ENCODE peak calls at places on chromosomes 6 and 20, in eight cellular contexts. One of them, this sample, is unnamed. For H3K4me1, the result is how much of the 10 kb centered on the place peaks cover.

GRCh38 chr6:142692942-142693341 is 252.0 kb downstream of the HIVEP2 start:
- DNase-seq in effector memory CD4-positive, alpha-beta T cell: peak
- DNase-seq in CD8-positive, alpha-beta T cell: peak
- DNase-seq in body of pancreas: peak
- DNase-seq in right lobe of liver: peak
- DNase-seq in heart left ventricle: peak
- DNase-seq in heart right ventricle: peak
- DNase-seq in Karpas-422: peak
- DNase-seq in this sample: peak

GRCh38 chr6:155481215-155481614 is 25.6 kb upstream of the NOX3 start:
- DNase-seq in effector memory CD4-positive, alpha-beta T cell: no peak
- DNase-seq in CD8-positive, alpha-beta T cell: no peak
- DNase-seq in body of pancreas: no peak
- DNase-seq in right lobe of liver: no peak
- DNase-seq in heart left ventricle: no peak
- DNase-seq in heart right ventricle: no peak
- DNase-seq in Karpas-422: no peak
- DNase-seq in this sample: no peak

GRCh38 chr20:58629213-58629575 is 21.9 kb upstream of the STX16 start:
- DNase-seq in effector memory CD4-positive, alpha-beta T cell: no peak
- DNase-seq in CD8-positive, alpha-beta T cell: no peak
- DNase-seq in body of pancreas: no peak
- DNase-seq in right lobe of liver: no peak
- DNase-seq in heart left ventricle: no peak
- DNase-seq in heart right ventricle: no peak
- DNase-seq in Karpas-422: no peak
- DNase-seq in this sample: no peak

GRCh38 chr20:12152996-12153395 is 235.3 kb downstream of the BTBD3 start:
- DNase-seq in effector memory CD4-positive, alpha-beta T cell: no peak
- DNase-seq in CD8-positive, alpha-beta T cell: no peak
- DNase-seq in body of pancreas: no peak
- DNase-seq in right lobe of liver: no peak
- DNase-seq in heart left ventricle: no peak
- DNase-seq in heart right ventricle: no peak
- DNase-seq in Karpas-422: no peak
- DNase-seq in this sample: no peak

GRCh38 chr6:154791561-154792317 is 58.5 kb downstream of the SCAF8 start:
- DNase-seq in effector memory CD4-positive, alpha-beta T cell: no peak
- DNase-seq in CD8-positive, alpha-beta T cell: no peak
- DNase-seq in body of pancreas: no peak
- DNase-seq in right lobe of liver: no peak
- DNase-seq in heart left ventricle: no peak
- DNase-seq in heart right ventricle: no peak
- DNase-seq in Karpas-422: no peak
- DNase-seq in this sample: no peak

GRCh38 chr6:7311171-7311570 is 1.8 kb downstream of the SSR1 start:
- DNase-seq in effector memory CD4-positive, alpha-beta T cell: no peak
- DNase-seq in CD8-positive, alpha-beta T cell: no peak
- DNase-seq in body of pancreas: no peak
- DNase-seq in right lobe of liver: no peak
- DNase-seq in heart left ventricle: no peak
- DNase-seq in heart right ventricle: no peak
- DNase-seq in Karpas-422: no peak
- DNase-seq in this sample: no peak

GRCh38 chr6:21305827-21306469 is 287.6 kb upstream of the SOX4 start:
- DNase-seq in effector memory CD4-positive, alpha-beta T cell: no peak
- DNase-seq in CD8-positive, alpha-beta T cell: no peak
- DNase-seq in body of pancreas: no peak
- DNase-seq in right lobe of liver: no peak
- DNase-seq in heart left ventricle: no peak
- DNase-seq in heart right ventricle: no peak
- DNase-seq in Karpas-422: no peak
- DNase-seq in this sample: peak

GRCh38 chr6:15249371-15250019 is 3.6 kb downstream of the JARID2 start:
- DNase-seq in effector memory CD4-positive, alpha-beta T cell: no peak
- DNase-seq in CD8-positive, alpha-beta T cell: no peak
- DNase-seq in body of pancreas: no peak
- DNase-seq in right lobe of liver: no peak
- DNase-seq in heart left ventricle: no peak
- DNase-seq in heart right ventricle: no peak
- DNase-seq in Karpas-422: no peak
- DNase-seq in this sample: no peak

GRCh38 chr6:155125916-155126315 is 130.8 kb downstream of the TIAM2 start:
- DNase-seq in effector memory CD4-positive, alpha-beta T cell: no peak
- DNase-seq in CD8-positive, alpha-beta T cell: no peak
- DNase-seq in body of pancreas: no peak
- DNase-seq in right lobe of liver: no peak
- DNase-seq in heart left ventricle: no peak
- DNase-seq in heart right ventricle: no peak
- DNase-seq in Karpas-422: no peak
- DNase-seq in this sample: no peak

GRCh38 chr6:105781248-105781647 is 304.9 kb upstream of the PRDM1 start:
- DNase-seq in effector memory CD4-positive, alpha-beta T cell: no peak
- DNase-seq in CD8-positive, alpha-beta T cell: no peak
- DNase-seq in body of pancreas: no peak
- DNase-seq in right lobe of liver: no peak
- DNase-seq in heart left ventricle: no peak
- DNase-seq in heart right ventricle: no peak
- DNase-seq in Karpas-422: no peak
- DNase-seq in this sample: no peak

GRCh38 chr6:136289327-136289578 is 393 bp downstream of the BCLAF1 start:
- DNase-seq in effector memory CD4-positive, alpha-beta T cell: peak
- DNase-seq in CD8-positive, alpha-beta T cell: peak
- DNase-seq in body of pancreas: peak
- DNase-seq in right lobe of liver: peak
- DNase-seq in heart left ventricle: peak
- DNase-seq in heart right ventricle: peak
- DNase-seq in Karpas-422: peak
- DNase-seq in this sample: peak
- H3K4me1 ChIP-seq in effector memory CD4-positive, alpha-beta T cell: under half
- H3K4me1 ChIP-seq in CD8-positive, alpha-beta T cell: under half
- H3K4me1 ChIP-seq in body of pancreas: under half
- H3K4me1 ChIP-seq in right lobe of liver: under half
- H3K4me1 ChIP-seq in heart left ventricle: under half
- H3K4me1 ChIP-seq in heart right ventricle: under half
- H3K4me1 ChIP-seq in Karpas-422: half or more
- H3K4me1 ChIP-seq in this sample: under half

DNA sequence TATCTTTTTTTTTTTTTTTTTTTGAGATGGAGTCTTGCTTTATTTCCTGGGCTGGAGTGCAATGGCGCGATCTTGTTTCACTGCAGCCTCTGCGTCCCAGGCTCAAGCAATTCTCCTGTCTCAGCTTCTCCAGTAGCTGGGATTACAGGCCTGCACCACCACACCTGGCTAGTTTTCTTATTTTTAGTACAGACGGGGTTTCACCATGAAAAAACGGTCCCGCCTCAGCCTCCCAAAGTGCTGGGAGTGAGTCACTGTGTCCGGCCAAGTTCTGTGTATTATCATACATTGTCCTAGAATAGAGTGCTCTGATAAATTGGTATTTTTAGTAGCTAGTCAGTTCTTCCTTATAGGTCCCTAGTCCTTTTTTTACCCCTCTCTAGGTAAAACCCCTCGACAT is 2.8 kb downstream of the SNRPC start:
- DNase-seq in effector memory CD4-positive, alpha-beta T cell: no peak
- DNase-seq in CD8-positive, alpha-beta T cell: no peak
- DNase-seq in body of pancreas: no peak
- DNase-seq in right lobe of liver: no peak
- DNase-seq in heart left ventricle: peak
- DNase-seq in heart right ventricle: peak
- DNase-seq in Karpas-422: no peak
- DNase-seq in this sample: no peak
- H3K4me1 ChIP-seq in effector memory CD4-positive, alpha-beta T cell: under half
- H3K4me1 ChIP-seq in CD8-positive, alpha-beta T cell: under half
- H3K4me1 ChIP-seq in body of pancreas: under half
- H3K4me1 ChIP-seq in right lobe of liver: under half
- H3K4me1 ChIP-seq in heart left ventricle: under half
- H3K4me1 ChIP-seq in heart right ventricle: under half
- H3K4me1 ChIP-seq in Karpas-422: under half
- H3K4me1 ChIP-seq in this sample: under half

DNA sequence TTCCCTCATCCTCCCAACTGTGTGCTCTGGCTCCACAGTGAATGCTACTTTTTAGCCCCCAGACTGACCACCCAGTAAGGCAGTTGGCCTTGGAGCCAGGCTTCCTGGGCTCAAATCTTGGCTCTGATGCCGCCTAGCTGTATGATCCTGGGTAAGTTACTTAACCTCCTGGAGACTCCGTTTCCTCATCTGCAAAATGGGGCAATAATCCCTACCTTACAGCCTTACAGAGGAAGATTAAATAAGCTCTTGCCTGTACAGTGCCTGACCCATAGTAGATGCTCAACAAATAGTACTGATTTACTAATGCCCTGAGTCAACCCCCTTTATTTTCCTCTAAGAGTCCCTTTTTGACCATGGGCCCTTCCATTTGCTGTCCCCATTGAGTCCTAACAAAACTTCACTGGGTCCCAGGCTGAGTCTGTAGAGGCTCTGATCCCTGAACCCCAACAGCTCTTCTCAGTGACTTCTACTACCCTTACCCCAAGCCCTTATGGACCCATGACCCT is 31.2 kb downstream of the FOXP4 start:
- DNase-seq in effector memory CD4-positive, alpha-beta T cell: no peak
- DNase-seq in CD8-positive, alpha-beta T cell: no peak
- DNase-seq in body of pancreas: no peak
- DNase-seq in right lobe of liver: no peak
- DNase-seq in heart left ventricle: no peak
- DNase-seq in heart right ventricle: no peak
- DNase-seq in Karpas-422: no peak
- DNase-seq in this sample: no peak
- H3K4me1 ChIP-seq in effector memory CD4-positive, alpha-beta T cell: under half
- H3K4me1 ChIP-seq in CD8-positive, alpha-beta T cell: under half
- H3K4me1 ChIP-seq in body of pancreas: half or more
- H3K4me1 ChIP-seq in right lobe of liver: under half
- H3K4me1 ChIP-seq in heart left ventricle: under half
- H3K4me1 ChIP-seq in heart right ventricle: under half
- H3K4me1 ChIP-seq in Karpas-422: half or more
- H3K4me1 ChIP-seq in this sample: half or more

GRCh38 chr20:49906615-49907154 is 8.6 kb downstream of the SPATA2 start:
- DNase-seq in effector memory CD4-positive, alpha-beta T cell: no peak
- DNase-seq in CD8-positive, alpha-beta T cell: no peak
- DNase-seq in body of pancreas: no peak
- DNase-seq in right lobe of liver: no peak
- DNase-seq in heart left ventricle: no peak
- DNase-seq in heart right ventricle: no peak
- DNase-seq in Karpas-422: no peak
- DNase-seq in this sample: no peak

GRCh38 chr20:49906101-49906604 is 9.2 kb downstream of the SPATA2 start:
- DNase-seq in effector memory CD4-positive, alpha-beta T cell: no peak
- DNase-seq in CD8-positive, alpha-beta T cell: no peak
- DNase-seq in body of pancreas: no peak
- DNase-seq in right lobe of liver: peak
- DNase-seq in heart left ventricle: peak
- DNase-seq in heart right ventricle: peak
- DNase-seq in Karpas-422: no peak
- DNase-seq in this sample: no peak

GRCh38 chr20:49904440-49905214 is 10.7 kb downstream of the SPATA2 start:
- DNase-seq in effector memory CD4-positive, alpha-beta T cell: no peak
- DNase-seq in CD8-positive, alpha-beta T cell: no peak
- DNase-seq in body of pancreas: no peak
- DNase-seq in right lobe of liver: no peak
- DNase-seq in heart left ventricle: no peak
- DNase-seq in heart right ventricle: no peak
- DNase-seq in Karpas-422: no peak
- DNase-seq in this sample: no peak

GRCh38 chr20:49907405-49908257 is 7.7 kb downstream of the SPATA2 start:
- DNase-seq in effector memory CD4-positive, alpha-beta T cell: no peak
- DNase-seq in CD8-positive, alpha-beta T cell: no peak
- DNase-seq in body of pancreas: no peak
- DNase-seq in right lobe of liver: no peak
- DNase-seq in heart left ventricle: no peak
- DNase-seq in heart right ventricle: peak
- DNase-seq in Karpas-422: no peak
- DNase-seq in this sample: no peak

GRCh38 chr20:49905415-49906091 is 9.8 kb downstream of the SPATA2 start:
- DNase-seq in effector memory CD4-positive, alpha-beta T cell: no peak
- DNase-seq in CD8-positive, alpha-beta T cell: no peak
- DNase-seq in body of pancreas: no peak
- DNase-seq in right lobe of liver: no peak
- DNase-seq in heart left ventricle: no peak
- DNase-seq in heart right ventricle: no peak
- DNase-seq in Karpas-422: peak
- DNase-seq in this sample: peak
- H3K4me1 ChIP-seq in effector memory CD4-positive, alpha-beta T cell: under half
- H3K4me1 ChIP-seq in CD8-positive, alpha-beta T cell: under half
- H3K4me1 ChIP-seq in body of pancreas: under half
- H3K4me1 ChIP-seq in right lobe of liver: under half
- H3K4me1 ChIP-seq in heart left ventricle: under half
- H3K4me1 ChIP-seq in heart right ventricle: under half
- H3K4me1 ChIP-seq in Karpas-422: under half
- H3K4me1 ChIP-seq in this sample: under half

DNA sequence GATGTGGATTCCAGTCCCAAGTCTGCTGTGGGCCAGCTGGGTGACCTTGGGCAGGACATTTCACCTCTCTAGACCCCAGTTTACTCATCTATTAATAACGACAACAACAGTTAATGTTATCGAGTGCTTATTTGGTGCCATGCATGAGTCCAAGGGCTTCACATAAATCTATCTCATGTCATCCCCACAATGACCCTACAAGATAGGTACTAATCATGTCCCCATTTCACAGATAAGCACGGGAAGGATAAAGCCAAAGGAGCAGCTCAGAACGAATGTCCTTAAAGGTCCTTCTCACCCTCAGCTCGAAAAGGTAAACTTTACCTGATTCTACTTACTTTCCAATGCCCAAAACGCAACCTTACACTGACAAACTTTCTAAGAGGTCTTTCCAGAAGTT is 35.7 kb downstream of the TRAM2 start:
- DNase-seq in effector memory CD4-positive, alpha-beta T cell: no peak
- DNase-seq in CD8-positive, alpha-beta T cell: no peak
- DNase-seq in body of pancreas: no peak
- DNase-seq in right lobe of liver: no peak
- DNase-seq in heart left ventricle: no peak
- DNase-seq in heart right ventricle: no peak
- DNase-seq in Karpas-422: no peak
- DNase-seq in this sample: no peak
- H3K4me1 ChIP-seq in effector memory CD4-positive, alpha-beta T cell: under half
- H3K4me1 ChIP-seq in CD8-positive, alpha-beta T cell: under half
- H3K4me1 ChIP-seq in body of pancreas: under half
- H3K4me1 ChIP-seq in right lobe of liver: under half
- H3K4me1 ChIP-seq in heart left ventricle: under half
- H3K4me1 ChIP-seq in heart right ventricle: under half
- H3K4me1 ChIP-seq in Karpas-422: half or more
- H3K4me1 ChIP-seq in this sample: under half

GRCh38 chr6:113439861-113440260 is 417.3 kb upstream of the MARCKS start:
- DNase-seq in effector memory CD4-positive, alpha-beta T cell: no peak
- DNase-seq in CD8-positive, alpha-beta T cell: no peak
- DNase-seq in body of pancreas: no peak
- DNase-seq in right lobe of liver: no peak
- DNase-seq in heart left ventricle: no peak
- DNase-seq in heart right ventricle: no peak
- DNase-seq in Karpas-422: no peak
- DNase-seq in this sample: no peak
- H3K4me1 ChIP-seq in effector memory CD4-positive, alpha-beta T cell: under half
- H3K4me1 ChIP-seq in CD8-positive, alpha-beta T cell: under half
- H3K4me1 ChIP-seq in body of pancreas: under half
- H3K4me1 ChIP-seq in right lobe of liver: under half
- H3K4me1 ChIP-seq in heart left ventricle: under half
- H3K4me1 ChIP-seq in heart right ventricle: under half
- H3K4me1 ChIP-seq in Karpas-422: under half
- H3K4me1 ChIP-seq in this sample: under half

GRCh38 chr20:36141310-36141709 is 13.2 kb upstream of the EPB41L1 start:
- DNase-seq in effector memory CD4-positive, alpha-beta T cell: no peak
- DNase-seq in CD8-positive, alpha-beta T cell: no peak
- DNase-seq in body of pancreas: no peak
- DNase-seq in right lobe of liver: no peak
- DNase-seq in heart left ventricle: no peak
- DNase-seq in heart right ventricle: no peak
- DNase-seq in Karpas-422: no peak
- DNase-seq in this sample: no peak
- H3K4me1 ChIP-seq in effector memory CD4-positive, alpha-beta T cell: under half
- H3K4me1 ChIP-seq in CD8-positive, alpha-beta T cell: under half
- H3K4me1 ChIP-seq in body of pancreas: under half
- H3K4me1 ChIP-seq in right lobe of liver: under half
- H3K4me1 ChIP-seq in heart left ventricle: under half
- H3K4me1 ChIP-seq in heart right ventricle: under half
- H3K4me1 ChIP-seq in Karpas-422: under half
- H3K4me1 ChIP-seq in this sample: under half